ENCODE peak calls at places on chromosomes 1 and 21, in six cellular contexts. N is stimulated activated effector memory CD8-positive, alpha-beta T cell treated with anti-CD3 and anti-CD28 coated beads, Interleukin-12 subunit alpha, Interleukin-12 subunit beta, amount 100 ng/mL, for 72 hours; J is NCI-H2081; K is T-helper 2 cell; Q is ACHN; A is Karpas-422. Y is an unnamed sample.

GRCh38 chr1:94535879-94536278 is 5.7 kb downstream of the F3 start:
- DNase-seq in N (no peak), J (no peak), K (no peak), Q (no peak), A (no peak), Y (no peak)

GRCh38 chr1:33429846-33430750 is 797 bp downstream of the PHC2 start:
- DNase-seq in N (no peak), J (no peak), K (peak), Q (no peak), A (peak), Y (no peak)

GRCh38 chr1:62515055-62515454 is 78.2 kb downstream of the USP1 start:
- DNase-seq in N (no peak), J (no peak), K (no peak), Q (peak), A (no peak), Y (no peak)

GRCh38 chr1:164576311-164577271 is 17.6 kb downstream of the PBX1 start:
- DNase-seq in N (no peak), J (no peak), K (no peak), Q (no peak), A (no peak), Y (no peak)

GRCh38 chr1:53539711-53540603 is 80.8 kb downstream of the DMRTB1 start:
- DNase-seq in N (no peak), J (no peak), K (no peak), Q (no peak), A (no peak), Y (no peak)

GRCh38 chr21:45973475-45974072 is 8.0 kb upstream of the COL6A1 start:
- DNase-seq in N (peak), J (no peak), K (peak), Q (peak), A (peak), Y (peak)

GRCh38 chr1:77950873-77951272 is 28.0 kb downstream of the FUBP1 start:
- DNase-seq in N (no peak), J (no peak), K (no peak), Q (no peak), A (no peak), Y (no peak)

GRCh38 chr1:9289724-9290493 is 2.8 kb upstream of the SPSB1 start:
- DNase-seq in N (no peak), J (no peak), K (no peak), Q (peak), A (no peak), Y (no peak)

GRCh38 chr1:201888282-201889033 is at the start of gene SHISA4:
- DNase-seq in N (no peak), J (no peak), K (no peak), Q (peak), A (no peak), Y (peak)

GRCh38 chr1:101261629-101262028 is 24.8 kb downstream of the S1PR1 start:
- DNase-seq in N (no peak), J (no peak), K (no peak), Q (no peak), A (no peak), Y (no peak)

GRCh38 chr1:82371844-82372498 is 571.2 kb downstream of the ADGRL2 start:
- DNase-seq in N (no peak), J (no peak), K (no peak), Q (no peak), A (no peak), Y (no peak)

GRCh38 chr1:2556277-2557145 is at the start of gene TNFRSF14:
- DNase-seq in N (no peak), J (no peak), K (peak), Q (peak), A (peak), Y (no peak)

GRCh38 chr1:185289880-185290279 is 27.2 kb downstream of the IVNS1ABP start:
- DNase-seq in N (no peak), J (no peak), K (no peak), Q (no peak), A (no peak), Y (no peak)

GRCh38 chr1:226606311-226607267 is 58.0 kb downstream of the STUM start:
- DNase-seq in N (no peak), J (no peak), K (no peak), Q (no peak), A (no peak), Y (no peak)

GRCh38 chr1:115077286-115077983 is 11.9 kb downstream of the TSPAN2 start:
- DNase-seq in N (no peak), J (no peak), K (no peak), Q (no peak), A (no peak), Y (no peak)

GRCh38 chr1:33768821-33769220 is 95.1 kb upstream of the HMGB4 start:
- DNase-seq in N (no peak), J (no peak), K (no peak), Q (no peak), A (no peak), Y (no peak)

GRCh38 chr21:46442938-46443337 is 15.8 kb upstream of the DIP2A start:
- DNase-seq in N (no peak), J (no peak), K (no peak), Q (no peak), A (no peak), Y (no peak)

GRCh38 chr1:1003618-1004419 is 3.9 kb upstream of the HES4 start:
- DNase-seq in N (no peak), J (no peak), K (no peak), Q (no peak), A (no peak), Y (no peak)

GRCh38 chr1:113931456-113931855 is 2.3 kb downstream of the HIPK1 start:
- DNase-seq in N (no peak), J (no peak), K (peak), Q (peak), A (peak), Y (no peak)

GRCh38 chr1:156691665-156692408 is 13.5 kb downstream of the CRABP2 start:
- DNase-seq in N (no peak), J (no peak), K (no peak), Q (peak), A (no peak), Y (no peak)

GRCh38 chr21:26080211-26080610 is 90.4 kb downstream of the APP start:
- DNase-seq in N (no peak), J (no peak), K (no peak), Q (no peak), A (no peak), Y (no peak)

GRCh38 chr1:88935522-88936222 is 44.3 kb upstream of the GTF2B start:
- DNase-seq in N (no peak), J (peak), K (peak), Q (peak), A (peak), Y (peak)